ENCODE peak calls at places on chromosomes 5 and 9, in seven cellular contexts. W is cardiac fibroblast, V is choroid plexus epithelial cell, Z is sigmoid colon, H is right atrium auricular region, M is NB4, A is tibial artery. D is an unnamed sample.
A peak's percentile ranks its signal among the peaks of the same experiment; 100 is the strongest.

GRCh38 chr9:114146735-114147134 is 8.6 kb upstream of the COL27A1 start:
- DNase-seq in H (no peak), A (no peak), Z (no peak), V (no peak), M (no peak), W (no peak), D (no peak)

GRCh38 chr5:142697846-142698245 is 12.0 kb upstream of the FGF1 start:
- DNase-seq in M (no peak), W (peak; percentile 58), Z (peak; percentile 81), V (peak; percentile 67), H (peak; percentile 76), A (peak; percentile 84), D (peak; percentile 73)

GRCh38 chr5:1521671-1522600 is 1.8 kb downstream of the LPCAT1 start:
- DNase-seq in A (peak; percentile 61), M (peak; percentile 78), V (peak; percentile 86), W (peak; percentile 71), H (peak; percentile 59), Z (peak; percentile 59), D (no peak)

GRCh38 chr5:61450170-61450815 is 118.2 kb downstream of the ZSWIM6 start:
- DNase-seq in W (peak; percentile 89), Z (no peak), M (no peak), A (no peak), V (peak; percentile 76), H (no peak), D (no peak)

GRCh38 chr5:136337788-136338187 is 27.6 kb downstream of the TRPC7 start:
- DNase-seq in Z (no peak), W (no peak), H (no peak), A (no peak), M (no peak), V (no peak), D (no peak)

GRCh38 chr9:16524078-16524477 is 346.4 kb downstream of the BNC2 start:
- DNase-seq in Z (no peak), V (no peak), W (no peak), A (no peak), M (no peak), H (no peak), D (no peak)

GRCh38 chr5:44875661-44876250 is 67.0 kb downstream of the MRPS30 start:
- DNase-seq in H (no peak), W (no peak), M (peak; percentile 15), Z (no peak), V (peak; percentile 13), A (no peak), D (peak; percentile 22)

GRCh38 chr9:83034026-83034425 is 28.9 kb downstream of the RASEF start:
- DNase-seq in Z (no peak), H (no peak), W (no peak), V (peak; percentile 63), M (no peak), A (no peak), D (no peak)

GRCh38 chr9:77455312-77455927 is 192.7 kb downstream of the GNA14 start:
- DNase-seq in V (no peak), M (peak; percentile 66), Z (no peak), H (no peak), W (no peak), A (no peak), D (no peak)

GRCh38 chr9:7196467-7196866 is 438.7 kb downstream of the KDM4C start:
- DNase-seq in Z (no peak), V (no peak), H (no peak), A (no peak), M (no peak), W (no peak), D (no peak)

GRCh38 chr9:32590898-32591297 is 17.9 kb upstream of the NDUFB6 start:
- DNase-seq in W (no peak), A (no peak), V (no peak), M (no peak), H (no peak), Z (no peak), D (no peak)

GRCh38 chr5:98424681-98425454 is 348.6 kb upstream of the RGMB start:
- DNase-seq in A (no peak), Z (no peak), V (peak; percentile 55), W (no peak), H (no peak), M (no peak), D (no peak)

GRCh38 chr5:127912411-127912810 is 171.2 kb upstream of the SLC12A2 start:
- DNase-seq in H (no peak), W (no peak), V (no peak), Z (no peak), M (no peak), A (no peak), D (no peak)

GRCh38 chr5:179243333-179243732 is 101.9 kb downstream of the ADAMTS2 start:
- DNase-seq in H (no peak), Z (peak; percentile 40), A (peak; percentile 2), M (no peak), W (peak; percentile 82), V (peak; percentile 85), D (no peak)

GRCh38 chr9:114950761-114951160 is 20.4 kb upstream of the TNFSF8 start:
- DNase-seq in M (no peak), V (no peak), A (no peak), H (no peak), W (no peak), Z (no peak), D (no peak)

GRCh38 chr5:6905423-6905822 is 192.2 kb downstream of the TENT4A start:
- DNase-seq in M (no peak), A (peak; percentile 68), H (peak; percentile 65), W (no peak), V (no peak), Z (no peak), D (no peak)

GRCh38 chr9:123129411-123129810 is 95.9 kb downstream of the GPR21 start:
- DNase-seq in H (no peak), W (no peak), A (no peak), Z (no peak), M (no peak), V (no peak), D (no peak)

GRCh38 chr9:89256690-89257089 is 54.3 kb upstream of the CKS2 start:
- DNase-seq in W (no peak), V (no peak), H (no peak), M (no peak), Z (no peak), A (no peak), D (no peak)

GRCh38 chr9:89252910-89253309 is 58.1 kb upstream of the CKS2 start:
- DNase-seq in W (no peak), A (no peak), M (no peak), V (no peak), Z (no peak), H (no peak), D (no peak)

GRCh38 chr9:89254058-89254772 is 56.8 kb upstream of the CKS2 start:
- DNase-seq in Z (no peak), W (no peak), V (no peak), M (no peak), H (no peak), A (no peak), D (no peak)

GRCh38 chr9:89256225-89256624 is 54.8 kb upstream of the CKS2 start:
- DNase-seq in Z (no peak), W (no peak), H (no peak), A (no peak), V (no peak), M (no peak), D (no peak)

DNA sequence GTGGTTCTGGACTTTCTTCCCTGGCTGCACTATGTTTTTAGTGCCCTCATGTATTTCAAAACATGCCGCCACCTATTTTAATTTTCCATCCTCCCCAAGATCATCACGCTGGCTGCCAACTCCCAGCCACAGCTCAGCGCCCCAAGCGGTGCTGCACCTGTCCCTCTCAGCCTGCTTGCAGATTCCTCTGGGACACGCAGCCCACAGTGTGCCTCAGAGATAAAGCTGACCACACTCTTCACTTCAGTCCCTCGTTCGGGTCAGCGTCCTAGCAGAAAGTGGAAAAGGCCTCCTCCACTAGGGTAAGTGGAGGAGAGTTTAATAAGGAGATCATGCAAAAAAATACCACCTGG is 56.2 kb upstream of the CKS2 start:
- DNase-seq in Z (no peak), M (peak; percentile 9), W (no peak), V (no peak), H (no peak), A (no peak), D (no peak)
- TF ChIP-seq CTCF in Z (no peak), M (no peak), W (no peak), V (no peak), H (no peak), A (no peak), D (no peak)

DNA sequence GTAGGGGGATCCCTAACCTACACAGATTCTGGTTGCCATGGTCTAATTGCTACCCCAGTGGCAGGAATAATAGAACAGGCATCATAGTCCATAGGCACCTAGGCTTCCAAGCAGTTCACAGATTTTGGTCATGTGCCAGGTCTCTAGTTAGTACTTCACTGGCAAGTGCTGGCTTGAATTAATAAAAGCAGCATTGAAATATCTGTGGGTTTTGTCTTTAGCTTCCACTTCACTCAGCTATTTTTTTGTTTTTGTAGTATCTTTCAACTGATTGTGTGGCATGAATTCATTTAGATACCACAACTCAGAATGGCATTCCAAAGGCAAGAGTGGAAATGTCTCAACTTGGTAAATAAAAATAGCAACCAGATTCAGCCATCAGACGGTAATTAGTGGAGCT is 27.9 kb upstream of the ITGA2 start:
- DNase-seq in V (peak; percentile 40), H (no peak), Z (no peak), W (peak; percentile 62), M (no peak), A (no peak), D (no peak)
- TF ChIP-seq CTCF in V (no peak), H (no peak), Z (no peak), W (no peak), M (no peak), A (no peak), D (no peak)

GRCh38 chr5:175614223-175614622 is 43.6 kb upstream of the HRH2 start:
- DNase-seq in H (no peak), Z (no peak), V (no peak), W (no peak), A (no peak), M (no peak), D (no peak)

GRCh38 chr5:175620527-175620926 is 37.3 kb upstream of the HRH2 start:
- DNase-seq in A (no peak), M (no peak), Z (no peak), H (no peak), V (no peak), W (no peak), D (no peak)

GRCh38 chr5:175616083-175616482 is 41.8 kb upstream of the HRH2 start:
- DNase-seq in W (no peak), V (no peak), M (no peak), H (no peak), Z (no peak), A (no peak), D (no peak)

GRCh38 chr5:175621971-175622370 is 35.9 kb upstream of the HRH2 start:
- DNase-seq in H (no peak), M (no peak), V (no peak), W (no peak), A (peak; percentile 10), Z (no peak), D (no peak)

GRCh38 chr5:175617447-175617846 is 40.4 kb upstream of the HRH2 start:
- DNase-seq in Z (no peak), V (no peak), W (no peak), A (no peak), H (no peak), M (no peak), D (no peak)
- TF ChIP-seq CTCF in Z (no peak), V (no peak), W (no peak), A (no peak), H (no peak), M (peak; percentile 8), D (no peak)

DNA sequence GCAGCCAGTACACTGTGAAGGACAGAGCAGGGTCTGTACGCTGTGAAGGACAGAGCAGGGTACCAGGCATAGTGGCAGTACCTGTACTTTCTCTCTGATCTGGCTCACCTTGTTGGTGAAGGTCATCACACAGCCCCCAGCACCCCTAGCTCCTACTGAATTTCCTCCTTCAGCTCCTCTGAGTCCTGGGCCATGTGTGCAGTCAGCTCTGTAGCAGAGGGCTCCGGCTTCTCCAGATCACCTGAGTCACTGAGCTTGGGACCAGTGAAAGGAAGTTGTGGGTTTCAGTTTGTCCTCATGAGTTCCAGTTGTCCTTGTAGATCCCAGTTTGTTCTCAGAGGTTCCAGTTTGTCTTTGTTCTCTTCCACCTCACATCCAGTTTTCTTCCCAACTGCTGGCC is 5.5 kb downstream of the NUDT2 start:
- DNase-seq in W (no peak), H (no peak), A (no peak), M (no peak), Z (peak; percentile 35), V (no peak), D (no peak)
- TF ChIP-seq CTCF in W (no peak), H (no peak), A (no peak), M (no peak), Z (no peak), V (no peak), D (no peak)

D was measured in adrenal gland.